ENCODE peak calls at places on chromosomes 4 and X, in seven cellular contexts. I is uterus, V is HepG2, C is gastrocnemius medialis, B is upper lobe of left lung, Q is vagina, L is right lobe of liver. G is an unnamed sample. For H3K4me1, the result is how much of the 10 kb centered on the place peaks cover.

GRCh38 chr4:123346944-123347343 is 49.7 kb upstream of the SPRY1 start:
- DNase-seq in I (no peak), V (no peak), C (no peak), B (no peak), Q (no peak), L (no peak), G (no peak)

GRCh38 chr4:184635381-184635780 is 13.9 kb downstream of the CASP3 start:
- DNase-seq in I (no peak), V (no peak), C (no peak), B (no peak), Q (no peak), L (no peak), G (no peak)

GRCh38 chrX:110403839-110404238 is 45.2 kb downstream of the RTL9 start:
- DNase-seq in I (no peak), V (no peak), C (no peak), B (no peak), Q (no peak), L (no peak), G (no peak)

GRCh38 chr4:128635939-128636551 is 173.5 kb upstream of the JADE1 start:
- DNase-seq in I (no peak), V (no peak), C (no peak), B (no peak), Q (no peak), L (no peak), G (no peak)

GRCh38 chr4:104064650-104065577 is 345.1 kb upstream of the TACR3 start:
- DNase-seq in I (no peak), V (peak), C (no peak), B (peak), Q (no peak), L (peak), G (peak)

GRCh38 chr4:80173387-80173786 is 23.9 kb upstream of the PRDM8 start:
- DNase-seq in I (no peak), V (no peak), C (no peak), B (no peak), Q (no peak), L (no peak), G (peak)

GRCh38 chr4:71769434-71769833 is 14.4 kb downstream of the GC start:
- DNase-seq in I (no peak), V (no peak), C (no peak), B (no peak), Q (no peak), L (no peak), G (no peak)

GRCh38 chrX:54288277-54288676 is 69.6 kb downstream of the WNK3 start:
- DNase-seq in I (no peak), V (peak), C (no peak), B (no peak), Q (no peak), L (no peak), G (no peak)

GRCh38 chrX:120517936-120518335 is 42.8 kb downstream of the CUL4B start:
- DNase-seq in I (no peak), V (no peak), C (no peak), B (no peak), Q (no peak), L (no peak), G (no peak)

GRCh38 chr4:122874194-122874593 is 47.6 kb downstream of the FGF2 start:
- DNase-seq in I (no peak), V (peak), C (no peak), B (no peak), Q (no peak), L (no peak), G (no peak)

GRCh38 chr4:186104114-186104894 is at the start of gene FAM149A:
- DNase-seq in I (peak), V (no peak), C (no peak), B (peak), Q (no peak), L (peak), G (peak)

GRCh38 chr4:142705820-142706219 is 140.3 kb downstream of the INPP4B start:
- DNase-seq in I (no peak), V (no peak), C (no peak), B (no peak), Q (no peak), L (no peak), G (no peak)

GRCh38 chr4:110087116-110087708 is 111.2 kb downstream of the ELOVL6 start:
- DNase-seq in I (no peak), V (no peak), C (no peak), B (no peak), Q (no peak), L (no peak), G (no peak)

GRCh38 chrX:52140020-52140419 is 44.7 kb upstream of the MAGED4 start:
- DNase-seq in I (no peak), V (no peak), C (no peak), B (no peak), Q (no peak), L (no peak), G (no peak)

GRCh38 chr4:3415471-3416141 is 26.2 kb upstream of the HGFAC start:
- DNase-seq in I (no peak), V (no peak), C (no peak), B (no peak), Q (no peak), L (no peak), G (no peak)

GRCh38 chr4:56619816-56620215 is 61.3 kb downstream of the HOPX start:
- DNase-seq in I (no peak), V (no peak), C (no peak), B (no peak), Q (no peak), L (no peak), G (no peak)

GRCh38 chrX:132022115-132022862 is 813 bp upstream of the STK26 start:
- DNase-seq in I (no peak), V (peak), C (no peak), B (no peak), Q (no peak), L (no peak), G (no peak)

GRCh38 chr4:92387459-92388069 is 83.8 kb downstream of the GRID2 start:
- DNase-seq in I (no peak), V (peak), C (no peak), B (no peak), Q (no peak), L (no peak), G (no peak)

GRCh38 chrX:149829751-149830191 is 48.0 kb downstream of the MAGEA9 start:
- DNase-seq in I (no peak), V (no peak), C (no peak), B (no peak), Q (no peak), L (no peak), G (no peak)

GRCh38 chrX:110341189-110342035 is 17.2 kb upstream of the RTL9 start:
- DNase-seq in I (no peak), V (no peak), C (no peak), B (no peak), Q (no peak), L (no peak), G (no peak)

GRCh38 chr4:110516106-110516922 is 40.4 kb downstream of the ENPEP start:
- DNase-seq in I (peak), V (peak), C (no peak), B (peak), Q (no peak), L (peak), G (peak)

GRCh38 chr4:156931267-156931666 is 40.3 kb downstream of the PDGFC start:
- DNase-seq in I (no peak), V (peak), C (peak), B (peak), Q (no peak), L (no peak), G (no peak)

GRCh38 chr4:184843984-184844554 is 18.3 kb upstream of the ACSL1 start:
- DNase-seq in I (no peak), V (no peak), C (no peak), B (no peak), Q (no peak), L (no peak), G (no peak)

GRCh38 chrX:101357166-101357795 is 8.7 kb upstream of the TIMM8A start:
- DNase-seq in I (no peak), V (no peak), C (no peak), B (no peak), Q (no peak), L (no peak), G (no peak)

GRCh38 chr4:20544645-20545044 is 155.6 kb upstream of the PACRGL start:
- DNase-seq in I (no peak), V (peak), C (no peak), B (no peak), Q (no peak), L (no peak), G (no peak)

GRCh38 chrX:38985375-38985774 is 184.1 kb downstream of the MID1IP1 start:
- DNase-seq in I (no peak), V (no peak), C (no peak), B (no peak), Q (no peak), L (no peak), G (no peak)

GRCh38 chrX:7316887-7317286 is 168.9 kb upstream of the PUDP start:
- DNase-seq in I (no peak), V (no peak), C (no peak), B (no peak), Q (no peak), L (no peak), G (no peak)

GRCh38 chrX:118437283-118437682 is 58.3 kb upstream of the DOCK11 start:
- DNase-seq in I (no peak), V (no peak), C (no peak), B (no peak), Q (no peak), L (no peak), G (no peak)

GRCh38 chr4:100984901-100985300 is 362.4 kb downstream of the PPP3CA start:
- DNase-seq in I (no peak), V (no peak), C (no peak), B (no peak), Q (no peak), L (no peak), G (no peak)

GRCh38 chrX:5681159-5681558 is 547.5 kb downstream of the NLGN4X start:
- DNase-seq in I (no peak), V (no peak), C (no peak), B (no peak), Q (no peak), L (no peak), G (no peak)

GRCh38 chr4:99379571-99379970 is 27.0 kb upstream of the ADH1C start:
- DNase-seq in I (no peak), V (no peak), C (no peak), B (no peak), Q (no peak), L (no peak), G (no peak)

GRCh38 chr4:152660526-152660925 is 19.3 kb downstream of the TMEM154 start:
- DNase-seq in I (no peak), V (no peak), C (no peak), B (no peak), Q (no peak), L (no peak), G (no peak)
- H3K4me1 ChIP-seq in I (under half), V (under half), C (under half), B (under half), Q (under half), L (under half), G (under half)

DNA sequence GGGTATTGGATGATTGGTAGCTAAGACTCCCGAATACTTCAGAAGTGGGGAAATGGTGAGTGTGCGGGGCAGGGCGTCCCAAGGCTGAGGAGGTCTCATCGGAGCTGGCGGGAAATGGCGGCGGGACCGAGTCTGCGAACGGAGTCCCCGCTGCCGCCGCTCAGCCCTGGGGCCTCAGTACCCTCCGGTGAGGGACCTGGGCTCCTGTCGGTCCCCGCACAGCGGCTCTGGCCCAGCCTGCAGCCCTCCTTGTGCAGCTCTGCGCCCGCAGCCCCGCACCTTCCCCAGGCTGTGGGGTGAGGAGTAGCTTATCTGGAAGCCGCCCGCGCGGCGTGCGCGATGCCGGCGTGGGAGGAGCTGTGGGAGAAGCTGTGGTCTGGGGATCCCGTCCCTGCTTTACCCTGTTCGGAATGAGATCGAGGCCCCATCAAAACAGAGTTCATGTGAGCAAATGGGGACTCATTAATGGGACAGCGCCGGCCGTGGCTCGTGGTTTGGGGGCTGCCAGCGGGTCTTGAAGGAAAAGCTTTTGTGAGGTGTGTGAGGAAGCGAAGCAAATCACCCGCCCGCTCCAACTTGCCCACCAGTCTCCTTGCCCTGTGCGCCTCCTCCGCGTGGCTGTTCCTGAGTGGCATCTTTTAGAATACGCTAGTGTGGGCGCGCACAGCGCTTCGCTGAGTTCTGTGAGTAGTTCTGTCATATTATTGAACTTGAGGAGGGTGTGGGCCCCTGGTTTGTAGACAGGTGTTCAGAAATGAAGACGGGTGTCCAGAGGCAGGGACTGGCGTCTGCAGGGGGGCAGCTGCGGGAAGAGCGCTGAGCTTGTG is 531 bp downstream of the ZNF141 start:
- DNase-seq in I (peak), V (no peak), C (no peak), B (peak), Q (no peak), L (peak), G (no peak)
- TF ChIP-seq POLR2A in I (no peak), V (no peak), C (no peak), B (no peak), Q (no peak), L (peak), G (no peak)

GRCh38 chrX:70479970-70480659 is 35.5 kb downstream of the DLG3 start:
- DNase-seq in I (no peak), V (no peak), C (no peak), B (no peak), Q (no peak), L (no peak), G (no peak)
- H3K4me1 ChIP-seq in I (under half), V (under half), C (under half), B (under half), Q (under half), L (under half), G (under half)

DNA sequence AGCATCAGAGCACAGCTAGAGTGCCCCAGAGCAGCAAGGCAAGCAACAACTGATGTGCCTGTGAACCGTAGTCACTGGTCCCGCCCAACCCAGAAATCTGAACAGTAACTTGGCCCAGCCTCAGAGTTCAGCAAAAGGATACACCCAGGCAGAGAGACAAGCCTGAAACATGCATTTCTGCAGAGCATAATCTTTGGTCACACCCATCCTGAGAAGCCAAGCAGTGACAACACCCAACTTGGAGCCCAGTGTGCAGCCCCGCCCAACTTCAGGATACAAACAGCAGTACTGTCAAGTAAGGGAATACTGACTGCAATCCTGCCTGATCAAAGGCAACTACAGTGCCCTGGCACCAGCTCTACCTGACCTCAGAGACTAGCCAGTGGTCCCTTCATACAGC is 78.9 kb downstream of the CCDC160 start:
- DNase-seq in I (no peak), V (no peak), C (no peak), B (no peak), Q (no peak), L (no peak), G (no peak)
- TF ChIP-seq POLR2A in I (no peak), V (no peak), C (no peak), B (no peak), Q (no peak), L (no peak), G (no peak)